ENCODE peak calls at places on chromosomes 13 and 19, in five cellular contexts. M is NCI-H1436; E is MCF 10A; K is activated T-helper 2 cell treated with anti-CD3 and anti-CD28 coated beads, Interferon-gamma antibody, Interleukin-2, Interleukin-4, amounts not matched to agents 10 μg/mL and 5 μg/mL and 100 μg/mL, durations not matched to agents 14 hours and 24 hours and 36 hours; Q is neural crest cell. D is an unnamed sample.
A peak's percentile ranks its signal among the peaks of the same experiment; 100 is the strongest.

GRCh38 chr19:16335226-16335625 is 10.6 kb downstream of the KLF2 start:
- DNase-seq in M (no peak), E (no peak), K (no peak), Q (no peak), D (no peak)

GRCh38 chr13:105847532-105848295 is 687.7 kb downstream of the EFNB2 start:
- DNase-seq in M (no peak), E (no peak), K (no peak), Q (no peak), D (peak; percentile 29)

GRCh38 chr19:590396-590745 is 690 bp downstream of the HCN2 start:
- DNase-seq in M (no peak), E (peak; percentile 29), K (peak; percentile 28), Q (no peak), D (no peak)

GRCh38 chr13:23703241-23703640 is 133.0 kb downstream of the TNFRSF19 start:
- DNase-seq in M (no peak), E (no peak), K (no peak), Q (no peak), D (no peak)

GRCh38 chr13:83024226-83024625 is 858.0 kb downstream of the SLITRK1 start:
- DNase-seq in M (no peak), E (no peak), K (no peak), Q (no peak), D (no peak)

GRCh38 chr19:2479556-2480194 is 3.7 kb downstream of the GADD45B start:
- DNase-seq in M (no peak), E (no peak), K (no peak), Q (no peak), D (no peak)

GRCh38 chr13:81393110-81393509 is 1052.2 kb upstream of the SPRY2 start:
- DNase-seq in M (no peak), E (no peak), K (no peak), Q (no peak), D (no peak)

GRCh38 chr13:52849727-52850395 is 1.4 kb upstream of the PCDH8 start:
- DNase-seq in M (no peak), E (no peak), K (no peak), Q (no peak), D (no peak)

GRCh38 chr19:21256722-21257121 is 72.5 kb downstream of the ZNF708 start:
- DNase-seq in M (no peak), E (peak; percentile 0), K (no peak), Q (no peak), D (peak; percentile 39)

GRCh38 chr19:1516395-1516753 is 3.6 kb upstream of the ADAMTSL5 start:
- DNase-seq in M (peak; percentile 20), E (no peak), K (no peak), Q (no peak), D (no peak)

D was measured in bronchial epithelial cell.